ENCODE peak calls at places on chromosomes 4 and X, in eight cellular contexts. P is GM13977; T is non-pigmented ciliary epithelial cell; C is caudate nucleus; M is Calu3; K is HS-5; H is fibroblast of mammary gland; I is effector memory CD4-positive, alpha-beta T cell. R is an unnamed sample.

GRCh38 chr4:147479817-147480216 is 1.1 kb upstream of the EDNRA start:
- DNase-seq in P (no peak), T (no peak), C (no peak), M (no peak), K (no peak), H (peak), I (no peak), R (no peak)

GRCh38 chr4:13548059-13548983 is 4.0 kb upstream of the NKX3-2 start:
- DNase-seq in P (peak), T (no peak), C (no peak), M (no peak), K (no peak), H (no peak), I (no peak), R (peak)

GRCh38 chrX:153582896-153583295 is 16.0 kb downstream of the CCNQ start:
- DNase-seq in P (peak), T (no peak), C (no peak), M (no peak), K (no peak), H (no peak), I (peak), R (no peak)

GRCh38 chrX:48003367-48003757 is 427 bp downstream of the ZNF182 start:
- DNase-seq in P (no peak), T (no peak), C (no peak), M (no peak), K (no peak), H (no peak), I (no peak), R (no peak)

GRCh38 chr4:74540193-74540592 is 95.3 kb downstream of the AREG start:
- DNase-seq in P (no peak), T (no peak), C (no peak), M (no peak), K (no peak), H (peak), I (no peak), R (no peak)

GRCh38 chrX:13658602-13659001 is 5.7 kb downstream of the TCEANC start:
- DNase-seq in P (peak), T (no peak), C (no peak), M (peak), K (peak), H (peak), I (no peak), R (peak)

GRCh38 chr4:17780461-17781071 is 855 bp downstream of the FAM184B start:
- DNase-seq in P (no peak), T (no peak), C (no peak), M (no peak), K (no peak), H (no peak), I (no peak), R (peak)

GRCh38 chr4:5788144-5788543 is 77.1 kb downstream of the EVC start:
- DNase-seq in P (no peak), T (no peak), C (no peak), M (no peak), K (no peak), H (no peak), I (no peak), R (no peak)

GRCh38 chr4:40719008-40719623 is 30.6 kb upstream of the NSUN7 start:
- DNase-seq in P (peak), T (peak), C (no peak), M (peak), K (no peak), H (peak), I (no peak), R (peak)

GRCh38 chr4:150063128-150063527 is 15.1 kb upstream of the DCLK2 start:
- DNase-seq in P (no peak), T (no peak), C (no peak), M (no peak), K (no peak), H (no peak), I (no peak), R (no peak)

GRCh38 chrX:20333672-20334071 is 67.0 kb upstream of the RPS6KA3 start:
- DNase-seq in P (no peak), T (no peak), C (no peak), M (no peak), K (no peak), H (no peak), I (no peak), R (no peak)

GRCh38 chr4:16267639-16268038 is 41.4 kb upstream of the TAPT1 start:
- DNase-seq in P (no peak), T (no peak), C (no peak), M (no peak), K (no peak), H (no peak), I (no peak), R (no peak)

GRCh38 chr4:42277291-42277690 is 120.0 kb upstream of the SHISA3 start:
- DNase-seq in P (no peak), T (no peak), C (no peak), M (no peak), K (no peak), H (peak), I (no peak), R (no peak)

GRCh38 chrX:136967965-136968364 is 65.8 kb downstream of the GPR101 start:
- DNase-seq in P (no peak), T (no peak), C (no peak), M (no peak), K (no peak), H (no peak), I (no peak), R (no peak)

GRCh38 chrX:119669424-119670037 is 23.4 kb downstream of the SEPTIN6 start:
- DNase-seq in P (no peak), T (no peak), C (no peak), M (no peak), K (no peak), H (peak), I (no peak), R (no peak)

GRCh38 chr4:147833254-147833653 is 101.4 kb downstream of the ARHGAP10 start:
- DNase-seq in P (no peak), T (no peak), C (no peak), M (no peak), K (no peak), H (peak), I (no peak), R (no peak)

GRCh38 chr4:60683953-60684352 is 516.2 kb upstream of the ADGRL3 start:
- DNase-seq in P (no peak), T (peak), C (no peak), M (no peak), K (peak), H (peak), I (no peak), R (no peak)

GRCh38 chr4:176548571-176548970 is 228.8 kb downstream of the SPCS3 start:
- DNase-seq in P (no peak), T (peak), C (no peak), M (no peak), K (peak), H (peak), I (no peak), R (no peak)

GRCh38 chrX:136168929-136169735 is 21.8 kb downstream of the FHL1 start:
- DNase-seq in P (no peak), T (peak), C (no peak), M (peak), K (peak), H (peak), I (no peak), R (no peak)

GRCh38 chr4:99572527-99573240 is 1.9 kb upstream of the MTTP start:
- DNase-seq in P (no peak), T (no peak), C (no peak), M (no peak), K (no peak), H (peak), I (no peak), R (no peak)

GRCh38 chrX:129992181-129992580 is 9.7 kb downstream of the BCORL1 start:
- DNase-seq in P (no peak), T (no peak), C (no peak), M (no peak), K (no peak), H (no peak), I (no peak), R (no peak)

GRCh38 chrX:15059488-15059887 is 186.3 kb downstream of the MOSPD2 start:
- DNase-seq in P (no peak), T (no peak), C (no peak), M (no peak), K (no peak), H (no peak), I (no peak), R (no peak)

GRCh38 chr4:83342476-83342875 is 7.8 kb upstream of the HPSE start:
- DNase-seq in P (no peak), T (no peak), C (no peak), M (no peak), K (no peak), H (peak), I (no peak), R (no peak)

GRCh38 chr4:186717556-186717955 is 6.1 kb downstream of the FAT1 start:
- DNase-seq in P (no peak), T (no peak), C (no peak), M (no peak), K (no peak), H (no peak), I (no peak), R (no peak)

GRCh38 chr4:37864786-37865185 is 26.1 kb upstream of the TBC1D1 start:
- DNase-seq in P (no peak), T (no peak), C (no peak), M (no peak), K (no peak), H (no peak), I (no peak), R (no peak)

GRCh38 chrX:17584248-17584681 is 153.0 kb upstream of the SCML1 start:
- DNase-seq in P (no peak), T (no peak), C (no peak), M (no peak), K (no peak), H (peak), I (no peak), R (no peak)

GRCh38 chrX:17474892-17475291 is 99.9 kb downstream of the NHS start:
- DNase-seq in P (no peak), T (no peak), C (no peak), M (no peak), K (peak), H (peak), I (no peak), R (no peak)

GRCh38 chr4:110865611-110866254 is 242.9 kb upstream of the PITX2 start:
- DNase-seq in P (no peak), T (peak), C (no peak), M (no peak), K (peak), H (peak), I (no peak), R (no peak)

GRCh38 chrX:52213276-52213675 is 28.6 kb downstream of the MAGED4 start:
- DNase-seq in P (no peak), T (no peak), C (no peak), M (no peak), K (no peak), H (no peak), I (no peak), R (no peak)

GRCh38 chr4:57064811-57065711 is 45.1 kb downstream of the IGFBP7 start:
- DNase-seq in P (no peak), T (peak), C (no peak), M (no peak), K (peak), H (peak), I (no peak), R (no peak)

GRCh38 chr4:162011039-162011438 is 152.8 kb downstream of the FSTL5 start:
- DNase-seq in P (no peak), T (peak), C (no peak), M (no peak), K (no peak), H (no peak), I (no peak), R (no peak)

GRCh38 chr4:80138556-80139538 is 58.5 kb upstream of the PRDM8 start:
- DNase-seq in P (peak), T (no peak), C (no peak), M (no peak), K (peak), H (peak), I (peak), R (no peak)

GRCh38 chr4:118410143-118410542 is 57.3 kb upstream of the PRSS12 start:
- DNase-seq in P (no peak), T (peak), C (no peak), M (no peak), K (peak), H (peak), I (no peak), R (no peak)

GRCh38 chrX:10508891-10509290 is 111.5 kb downstream of the MID1 start:
- DNase-seq in P (no peak), T (no peak), C (no peak), M (no peak), K (no peak), H (no peak), I (no peak), R (no peak)

GRCh38 chr4:41540687-41541086 is 2.7 kb downstream of the LIMCH1 start:
- DNase-seq in P (no peak), T (no peak), C (no peak), M (no peak), K (no peak), H (no peak), I (no peak), R (no peak)

GRCh38 chr4:116522922-116523321 is 562.5 kb downstream of the TRAM1L1 start:
- DNase-seq in P (no peak), T (no peak), C (no peak), M (no peak), K (no peak), H (no peak), I (no peak), R (no peak)

R was measured in NCI-H345.